ENCODE peak calls at places on chromosomes 4 and X, in eight cellular contexts. One of them, this sample, is unnamed.
A peak's percentile ranks its signal among the peaks of the same experiment; 100 is the strongest.

GRCh38 chrX:53882331-53882730 is 161.9 kb downstream of the PHF8 start:
- DNase-seq in DND-41: no peak
- DNase-seq in cardiac muscle cell: peak; percentile 2
- DNase-seq in brain microvascular endothelial cell: peak; percentile 2
- DNase-seq in breast epithelium: no peak
- DNase-seq in esophagus muscularis mucosa: no peak
- DNase-seq in fibroblast of lung: peak; percentile 81
- DNase-seq in right atrium auricular region: no peak
- DNase-seq in this sample: no peak

GRCh38 chr4:8199594-8200301 is 658 bp downstream of the SH3TC1 start:
- DNase-seq in DND-41: no peak
- DNase-seq in cardiac muscle cell: no peak
- DNase-seq in brain microvascular endothelial cell: no peak
- DNase-seq in breast epithelium: no peak
- DNase-seq in esophagus muscularis mucosa: no peak
- DNase-seq in fibroblast of lung: no peak
- DNase-seq in right atrium auricular region: no peak
- DNase-seq in this sample: no peak

GRCh38 chr4:137707626-137708025 is 175.3 kb upstream of the PCDH18 start:
- DNase-seq in DND-41: no peak
- DNase-seq in cardiac muscle cell: no peak
- DNase-seq in brain microvascular endothelial cell: peak; percentile 51
- DNase-seq in breast epithelium: no peak
- DNase-seq in esophagus muscularis mucosa: no peak
- DNase-seq in fibroblast of lung: peak; percentile 72
- DNase-seq in right atrium auricular region: no peak
- DNase-seq in this sample: no peak

GRCh38 chr4:30208731-30209435 is 511.3 kb upstream of the PCDH7 start:
- DNase-seq in DND-41: no peak
- DNase-seq in cardiac muscle cell: no peak
- DNase-seq in brain microvascular endothelial cell: peak; percentile 12
- DNase-seq in breast epithelium: no peak
- DNase-seq in esophagus muscularis mucosa: no peak
- DNase-seq in fibroblast of lung: peak; percentile 48
- DNase-seq in right atrium auricular region: no peak
- DNase-seq in this sample: no peak

GRCh38 chr4:121034010-121034409 is 38.3 kb downstream of the NDNF start:
- DNase-seq in DND-41: no peak
- DNase-seq in cardiac muscle cell: no peak
- DNase-seq in brain microvascular endothelial cell: peak; percentile 9
- DNase-seq in breast epithelium: no peak
- DNase-seq in esophagus muscularis mucosa: no peak
- DNase-seq in fibroblast of lung: peak; percentile 58
- DNase-seq in right atrium auricular region: no peak
- DNase-seq in this sample: no peak

GRCh38 chr4:94595880-94596483 is 144.2 kb downstream of the PDLIM5 start:
- DNase-seq in DND-41: no peak
- DNase-seq in cardiac muscle cell: peak; percentile 36
- DNase-seq in brain microvascular endothelial cell: no peak
- DNase-seq in breast epithelium: no peak
- DNase-seq in esophagus muscularis mucosa: no peak
- DNase-seq in fibroblast of lung: peak; percentile 52
- DNase-seq in right atrium auricular region: no peak
- DNase-seq in this sample: no peak

GRCh38 chr4:57424231-57424897 is 314.2 kb upstream of the IGFBP7 start:
- DNase-seq in DND-41: no peak
- DNase-seq in cardiac muscle cell: no peak
- DNase-seq in brain microvascular endothelial cell: peak; percentile 80
- DNase-seq in breast epithelium: no peak
- DNase-seq in esophagus muscularis mucosa: no peak
- DNase-seq in fibroblast of lung: peak; percentile 97
- DNase-seq in right atrium auricular region: peak; percentile 75
- DNase-seq in this sample: no peak

GRCh38 chr4:26238782-26239647 is 81.8 kb upstream of the RBPJ start:
- DNase-seq in DND-41: no peak
- DNase-seq in cardiac muscle cell: no peak
- DNase-seq in brain microvascular endothelial cell: peak; percentile 67
- DNase-seq in breast epithelium: no peak
- DNase-seq in esophagus muscularis mucosa: peak; percentile 85
- DNase-seq in fibroblast of lung: peak; percentile 72
- DNase-seq in right atrium auricular region: no peak
- DNase-seq in this sample: no peak

GRCh38 chrX:155179343-155179997 is 36.8 kb upstream of the VBP1 start:
- DNase-seq in DND-41: no peak
- DNase-seq in cardiac muscle cell: no peak
- DNase-seq in brain microvascular endothelial cell: no peak
- DNase-seq in breast epithelium: no peak
- DNase-seq in esophagus muscularis mucosa: no peak
- DNase-seq in fibroblast of lung: no peak
- DNase-seq in right atrium auricular region: no peak
- DNase-seq in this sample: no peak

GRCh38 chr4:39259571-39260330 is 77.4 kb downstream of the WDR19 start:
- DNase-seq in DND-41: no peak
- DNase-seq in cardiac muscle cell: no peak
- DNase-seq in brain microvascular endothelial cell: peak; percentile 22
- DNase-seq in breast epithelium: no peak
- DNase-seq in esophagus muscularis mucosa: no peak
- DNase-seq in fibroblast of lung: peak; percentile 84
- DNase-seq in right atrium auricular region: no peak
- DNase-seq in this sample: no peak

GRCh38 chr4:7911044-7911578 is 28.6 kb downstream of the AFAP1 start:
- DNase-seq in DND-41: no peak
- DNase-seq in cardiac muscle cell: peak; percentile 89
- DNase-seq in brain microvascular endothelial cell: peak; percentile 89
- DNase-seq in breast epithelium: no peak
- DNase-seq in esophagus muscularis mucosa: no peak
- DNase-seq in fibroblast of lung: peak; percentile 93
- DNase-seq in right atrium auricular region: no peak
- DNase-seq in this sample: no peak

GRCh38 chrX:100863326-100863854 is 10.8 kb downstream of the NOX1 start:
- DNase-seq in DND-41: no peak
- DNase-seq in cardiac muscle cell: no peak
- DNase-seq in brain microvascular endothelial cell: no peak
- DNase-seq in breast epithelium: no peak
- DNase-seq in esophagus muscularis mucosa: no peak
- DNase-seq in fibroblast of lung: no peak
- DNase-seq in right atrium auricular region: no peak
- DNase-seq in this sample: no peak

GRCh38 chrX:95346854-95347253 is 1337.8 kb upstream of the DIAPH2 start:
- DNase-seq in DND-41: no peak
- DNase-seq in cardiac muscle cell: no peak
- DNase-seq in brain microvascular endothelial cell: no peak
- DNase-seq in breast epithelium: no peak
- DNase-seq in esophagus muscularis mucosa: no peak
- DNase-seq in fibroblast of lung: peak; percentile 2
- DNase-seq in right atrium auricular region: no peak
- DNase-seq in this sample: no peak

GRCh38 chr4:155809835-155810234 is 51.0 kb downstream of the GUCY1B1 start:
- DNase-seq in DND-41: peak; percentile 38
- DNase-seq in cardiac muscle cell: peak; percentile 74
- DNase-seq in brain microvascular endothelial cell: peak; percentile 67
- DNase-seq in breast epithelium: no peak
- DNase-seq in esophagus muscularis mucosa: no peak
- DNase-seq in fibroblast of lung: peak; percentile 84
- DNase-seq in right atrium auricular region: no peak
- DNase-seq in this sample: no peak

GRCh38 chr4:83362492-83363329 is 28.1 kb upstream of the HPSE start:
- DNase-seq in DND-41: no peak
- DNase-seq in cardiac muscle cell: no peak
- DNase-seq in brain microvascular endothelial cell: peak; percentile 25
- DNase-seq in breast epithelium: no peak
- DNase-seq in esophagus muscularis mucosa: no peak
- DNase-seq in fibroblast of lung: peak; percentile 55
- DNase-seq in right atrium auricular region: no peak
- DNase-seq in this sample: no peak

GRCh38 chrX:111270339-111270738 is at the start of gene CAPN6:
- DNase-seq in DND-41: no peak
- DNase-seq in cardiac muscle cell: no peak
- DNase-seq in brain microvascular endothelial cell: no peak
- DNase-seq in breast epithelium: no peak
- DNase-seq in esophagus muscularis mucosa: no peak
- DNase-seq in fibroblast of lung: peak; percentile 13
- DNase-seq in right atrium auricular region: no peak
- DNase-seq in this sample: no peak

GRCh38 chrX:115226929-115227328 is 7.0 kb downstream of the LRCH2 start:
- DNase-seq in DND-41: no peak
- DNase-seq in cardiac muscle cell: peak; percentile 40
- DNase-seq in brain microvascular endothelial cell: peak; percentile 7
- DNase-seq in breast epithelium: no peak
- DNase-seq in esophagus muscularis mucosa: no peak
- DNase-seq in fibroblast of lung: peak; percentile 9
- DNase-seq in right atrium auricular region: no peak
- DNase-seq in this sample: no peak

DNA sequence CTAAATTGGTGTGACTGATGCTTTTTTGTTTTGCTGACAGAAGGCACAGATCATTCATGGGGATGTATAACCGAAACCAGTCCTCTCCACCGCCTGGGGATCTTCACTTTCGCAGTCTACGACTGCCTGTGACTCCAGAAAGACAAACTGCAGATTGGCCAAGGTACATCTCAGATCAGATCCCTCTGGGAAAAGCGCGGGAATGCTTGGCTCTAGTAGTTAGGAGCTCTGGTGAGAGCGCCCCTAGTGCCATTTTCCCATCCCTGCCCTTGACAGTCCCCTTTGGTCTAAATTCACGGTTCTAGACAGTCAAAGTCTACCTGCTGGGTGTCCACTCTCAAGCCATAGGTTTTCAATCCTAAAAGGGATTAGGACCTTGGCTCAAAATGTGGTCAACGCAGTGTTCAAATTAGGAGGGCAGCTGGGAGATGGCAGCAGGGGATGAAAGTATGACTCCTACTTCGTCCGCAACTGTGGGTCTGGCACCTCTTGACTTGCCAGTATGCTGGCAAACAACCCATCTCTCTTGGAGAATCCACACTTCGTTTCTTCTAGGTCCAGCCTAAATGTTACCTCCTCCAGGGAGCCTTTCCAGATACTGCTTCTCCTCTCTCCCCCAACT is 6.9 kb upstream of the HAND2 start:
- DNase-seq in DND-41: no peak
- DNase-seq in cardiac muscle cell: peak; percentile 44
- DNase-seq in brain microvascular endothelial cell: no peak
- DNase-seq in breast epithelium: no peak
- DNase-seq in esophagus muscularis mucosa: no peak
- DNase-seq in fibroblast of lung: no peak
- DNase-seq in right atrium auricular region: peak; percentile 67
- DNase-seq in this sample: no peak
- TF ChIP-seq CTCF in DND-41: no peak
- TF ChIP-seq CTCF in cardiac muscle cell: no peak
- TF ChIP-seq CTCF in brain microvascular endothelial cell: peak; percentile 58
- TF ChIP-seq CTCF in breast epithelium: no peak
- TF ChIP-seq CTCF in esophagus muscularis mucosa: no peak
- TF ChIP-seq CTCF in fibroblast of lung: peak; percentile 13
- TF ChIP-seq CTCF in right atrium auricular region: no peak
- TF ChIP-seq CTCF in this sample: no peak

DNA sequence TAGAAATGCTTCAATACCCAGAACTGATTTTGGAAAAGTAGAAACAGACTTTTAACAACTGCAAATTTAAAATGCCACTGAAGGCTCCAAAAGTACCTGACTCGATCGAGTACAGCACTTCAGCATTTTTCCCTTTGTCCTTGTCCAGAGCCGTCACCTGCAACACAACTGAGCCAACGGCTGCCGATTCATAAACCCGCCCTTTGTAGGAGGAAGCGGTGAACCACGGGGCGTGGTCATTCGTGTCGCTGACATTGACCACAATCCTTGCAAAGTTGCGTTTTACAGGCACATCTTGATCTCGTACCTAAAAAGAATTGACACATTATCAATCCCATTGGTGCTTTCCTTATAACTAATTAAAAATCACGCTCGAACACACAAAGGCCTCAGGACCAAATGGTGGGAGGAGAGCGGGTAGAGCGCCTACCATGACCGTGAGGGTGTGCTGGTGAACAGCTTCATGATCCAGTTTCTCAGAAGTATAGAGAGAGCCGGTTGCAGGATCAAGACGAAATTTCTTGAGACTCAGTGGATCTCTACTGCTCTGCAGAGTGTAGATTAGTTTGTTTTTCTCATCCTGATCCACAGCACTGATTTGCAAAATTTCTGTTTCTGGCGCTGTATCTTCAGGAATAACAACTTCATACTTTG is 72.8 kb upstream of the MTNR1A start:
- DNase-seq in DND-41: peak; percentile 71
- DNase-seq in cardiac muscle cell: no peak
- DNase-seq in brain microvascular endothelial cell: no peak
- DNase-seq in breast epithelium: no peak
- DNase-seq in esophagus muscularis mucosa: peak; percentile 62
- DNase-seq in fibroblast of lung: no peak
- DNase-seq in right atrium auricular region: no peak
- DNase-seq in this sample: no peak
- TF ChIP-seq CTCF in DND-41: no peak
- TF ChIP-seq CTCF in cardiac muscle cell: no peak
- TF ChIP-seq CTCF in brain microvascular endothelial cell: no peak
- TF ChIP-seq CTCF in breast epithelium: no peak
- TF ChIP-seq CTCF in esophagus muscularis mucosa: no peak
- TF ChIP-seq CTCF in fibroblast of lung: no peak
- TF ChIP-seq CTCF in right atrium auricular region: no peak
- TF ChIP-seq CTCF in this sample: no peak

GRCh38 chrX:46381630-46382029 is 163.6 kb downstream of the ZNF674 start:
- DNase-seq in DND-41: peak; percentile 23
- DNase-seq in cardiac muscle cell: peak; percentile 25
- DNase-seq in brain microvascular endothelial cell: peak; percentile 20
- DNase-seq in breast epithelium: no peak
- DNase-seq in esophagus muscularis mucosa: no peak
- DNase-seq in fibroblast of lung: peak; percentile 10
- DNase-seq in right atrium auricular region: no peak
- DNase-seq in this sample: no peak
- TF ChIP-seq CTCF in DND-41: peak; percentile 54
- TF ChIP-seq CTCF in cardiac muscle cell: peak; percentile 44
- TF ChIP-seq CTCF in brain microvascular endothelial cell: peak; percentile 65
- TF ChIP-seq CTCF in breast epithelium: no peak
- TF ChIP-seq CTCF in esophagus muscularis mucosa: no peak
- TF ChIP-seq CTCF in fibroblast of lung: peak; percentile 37
- TF ChIP-seq CTCF in right atrium auricular region: no peak
- TF ChIP-seq CTCF in this sample: no peak

GRCh38 chrX:72006461-72006860 is 95.8 kb downstream of the NHSL2 start:
- DNase-seq in DND-41: no peak
- DNase-seq in cardiac muscle cell: no peak
- DNase-seq in brain microvascular endothelial cell: no peak
- DNase-seq in breast epithelium: no peak
- DNase-seq in esophagus muscularis mucosa: no peak
- DNase-seq in fibroblast of lung: no peak
- DNase-seq in right atrium auricular region: no peak
- DNase-seq in this sample: no peak

GRCh38 chrX:72005046-72005445 is 94.4 kb downstream of the NHSL2 start:
- DNase-seq in DND-41: no peak
- DNase-seq in cardiac muscle cell: no peak
- DNase-seq in brain microvascular endothelial cell: no peak
- DNase-seq in breast epithelium: no peak
- DNase-seq in esophagus muscularis mucosa: no peak
- DNase-seq in fibroblast of lung: no peak
- DNase-seq in right atrium auricular region: no peak
- DNase-seq in this sample: no peak

GRCh38 chrX:72001906-72002305 is 91.3 kb downstream of the NHSL2 start:
- DNase-seq in DND-41: no peak
- DNase-seq in cardiac muscle cell: no peak
- DNase-seq in brain microvascular endothelial cell: no peak
- DNase-seq in breast epithelium: no peak
- DNase-seq in esophagus muscularis mucosa: no peak
- DNase-seq in fibroblast of lung: no peak
- DNase-seq in right atrium auricular region: no peak
- DNase-seq in this sample: no peak

GRCh38 chrX:72002886-72003285 is 92.2 kb downstream of the NHSL2 start:
- DNase-seq in DND-41: no peak
- DNase-seq in cardiac muscle cell: no peak
- DNase-seq in brain microvascular endothelial cell: no peak
- DNase-seq in breast epithelium: no peak
- DNase-seq in esophagus muscularis mucosa: no peak
- DNase-seq in fibroblast of lung: peak; percentile 76
- DNase-seq in right atrium auricular region: no peak
- DNase-seq in this sample: no peak

GRCh38 chrX:72003811-72004750 is 93.4 kb downstream of the NHSL2 start:
- DNase-seq in DND-41: no peak
- DNase-seq in cardiac muscle cell: peak; percentile 59
- DNase-seq in brain microvascular endothelial cell: no peak
- DNase-seq in breast epithelium: no peak
- DNase-seq in esophagus muscularis mucosa: no peak
- DNase-seq in fibroblast of lung: peak; percentile 73
- DNase-seq in right atrium auricular region: peak; percentile 66
- DNase-seq in this sample: no peak
- TF ChIP-seq CTCF in DND-41: no peak
- TF ChIP-seq CTCF in cardiac muscle cell: peak; percentile 22
- TF ChIP-seq CTCF in brain microvascular endothelial cell: peak; percentile 43
- TF ChIP-seq CTCF in breast epithelium: no peak
- TF ChIP-seq CTCF in esophagus muscularis mucosa: no peak
- TF ChIP-seq CTCF in fibroblast of lung: no peak
- TF ChIP-seq CTCF in right atrium auricular region: no peak
- TF ChIP-seq CTCF in this sample: no peak

This sample was measured in activated B cell treated with CpG ODN at 0.5 μM for 24 hours.